ENCODE peak calls at places on chromosome 1, in six cellular contexts. B, Q, S, N, E and V are unnamed samples.

GRCh38 chr1:111030590-111030989 is 66.9 kb upstream of the LRIF1 start:
- DNase-seq in S (peak), Q (peak), E (peak), N (peak), B (peak), V (peak)

GRCh38 chr1:31760901-31761470 is 3.2 kb downstream of the ADGRB2 start:
- DNase-seq in E (peak), B (no peak), Q (no peak), S (peak), N (peak), V (peak)

GRCh38 chr1:150877220-150877516 is 769 bp upstream of the ARNT start:
- DNase-seq in S (peak), Q (no peak), B (no peak), E (no peak), N (peak), V (no peak)

GRCh38 chr1:240888039-240888786 is 276.3 kb upstream of the GREM2 start:
- DNase-seq in N (peak), S (peak), Q (peak), E (peak), B (no peak), V (no peak)

GRCh38 chr1:116945421-116945820 is 35.7 kb downstream of the PTGFRN start:
- DNase-seq in N (no peak), E (no peak), S (no peak), B (no peak), Q (no peak), V (no peak)

GRCh38 chr1:32702599-32703478 is at the start of gene SYNC:
- DNase-seq in S (peak), N (no peak), E (peak), B (no peak), Q (peak), V (peak)

GRCh38 chr1:114390361-114390760 is 120.6 kb downstream of the TRIM33 start:
- DNase-seq in Q (no peak), E (no peak), S (no peak), B (no peak), N (no peak), V (no peak)

GRCh38 chr1:179591592-179592580 is at the start of gene TDRD5:
- DNase-seq in B (no peak), N (no peak), S (peak), E (peak), Q (no peak), V (no peak)

GRCh38 chr1:89489037-89489729 is 35.4 kb upstream of the LRRC8B start:
- DNase-seq in S (no peak), B (no peak), E (no peak), N (no peak), Q (no peak), V (peak)

GRCh38 chr1:84538599-84538998 is 32.2 kb upstream of the GNG5 start:
- DNase-seq in E (no peak), B (no peak), Q (no peak), N (no peak), S (no peak), V (no peak)

GRCh38 chr1:34907487-34908090 is 21.9 kb downstream of the DLGAP3 start:
- DNase-seq in E (no peak), S (no peak), N (no peak), Q (no peak), B (no peak), V (no peak)

GRCh38 chr1:54559771-54560231 is 11.8 kb downstream of the ACOT11 start:
- DNase-seq in B (no peak), S (no peak), Q (no peak), N (no peak), E (no peak), V (no peak)

GRCh38 chr1:230286890-230287269 is 139.3 kb downstream of the PGBD5 start:
- DNase-seq in Q (no peak), S (no peak), B (no peak), E (no peak), N (no peak), V (no peak)

GRCh38 chr1:77768006-77768405 is 8.4 kb upstream of the USP33 start:
- DNase-seq in B (no peak), N (no peak), E (no peak), Q (no peak), S (no peak), V (no peak)

GRCh38 chr1:109214695-109215623 is 1.2 kb downstream of the SARS1 start:
- DNase-seq in E (peak), Q (peak), S (peak), N (peak), B (peak), V (peak)

GRCh38 chr1:115239148-115239820 is 98.8 kb downstream of the NGF start:
- DNase-seq in E (no peak), N (no peak), Q (no peak), B (no peak), S (no peak), V (peak)

GRCh38 chr1:201888282-201889033 is at the start of gene SHISA4:
- DNase-seq in B (no peak), N (peak), S (peak), Q (no peak), E (peak), V (peak)
- TF ChIP-seq BHLHE40 in B (no peak), N (no peak), S (no peak), Q (no peak), E (no peak), V (no peak)

DNA sequence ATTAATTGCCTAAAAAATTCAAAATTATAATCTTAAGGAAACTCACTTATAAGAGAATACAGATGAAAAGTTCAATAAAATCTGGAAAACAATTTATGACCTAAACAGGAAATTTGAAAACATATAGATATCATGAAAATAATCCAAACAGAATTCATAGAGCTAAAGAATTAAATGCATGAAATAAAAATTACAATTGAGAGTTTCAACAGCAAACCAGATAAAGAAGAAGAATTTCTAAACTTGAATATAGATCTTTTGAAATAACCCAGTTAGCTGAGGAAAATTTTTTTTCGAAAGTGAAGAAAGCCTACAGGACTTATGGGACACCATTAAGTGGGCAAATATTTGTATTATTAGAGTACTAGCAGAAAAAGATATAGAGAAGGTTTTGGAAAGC is 6.7 kb downstream of the FCRL1 start:
- DNase-seq in E (no peak), Q (no peak), N (no peak), B (no peak), S (no peak), V (no peak)
- TF ChIP-seq BHLHE40 in E (no peak), Q (no peak), N (no peak), B (no peak), S (no peak), V (no peak)

GRCh38 chr1:17584539-17584938 is 45.0 kb downstream of the ARHGEF10L start:
- DNase-seq in B (no peak), S (no peak), N (no peak), Q (no peak), E (no peak), V (no peak)

GRCh38 chr1:17582124-17582768 is 42.7 kb downstream of the ARHGEF10L start:
- DNase-seq in E (no peak), S (no peak), Q (no peak), B (no peak), N (no peak), V (no peak)

GRCh38 chr1:17579951-17580939 is 40.7 kb downstream of the ARHGEF10L start:
- DNase-seq in S (peak), N (peak), B (no peak), Q (no peak), E (no peak), V (no peak)

GRCh38 chr1:17577907-17578297 is 38.4 kb downstream of the ARHGEF10L start:
- DNase-seq in N (no peak), E (no peak), B (no peak), Q (no peak), S (no peak), V (no peak)

GRCh38 chr1:17581389-17582123 is 42.1 kb downstream of the ARHGEF10L start:
- DNase-seq in N (peak), B (no peak), Q (no peak), E (no peak), S (no peak), V (no peak)
- TF ChIP-seq BHLHE40 in N (no peak), B (no peak), Q (no peak), E (no peak), S (no peak), V (no peak)

GRCh38 chr1:172408958-172409357 is 11.5 kb upstream of the C1orf105 start:
- DNase-seq in E (no peak), B (no peak), Q (no peak), N (no peak), S (no peak), V (peak)
- TF ChIP-seq BHLHE40 in E (no peak), B (no peak), Q (no peak), N (no peak), S (no peak), V (no peak)

GRCh38 chr1:194730304-194730703 is 1543.9 kb upstream of the B3GALT2 start:
- DNase-seq in E (no peak), S (no peak), Q (no peak), B (no peak), N (no peak), V (no peak)
- TF ChIP-seq BHLHE40 in E (no peak), S (no peak), Q (no peak), B (no peak), N (no peak), V (no peak)

GRCh38 chr1:37149296-37149695 is 115.0 kb upstream of the GRIK3 start:
- DNase-seq in S (no peak), B (no peak), E (no peak), Q (no peak), N (no peak), V (no peak)
- TF ChIP-seq BHLHE40 in S (no peak), B (no peak), E (no peak), Q (no peak), N (no peak), V (no peak)

DNA sequence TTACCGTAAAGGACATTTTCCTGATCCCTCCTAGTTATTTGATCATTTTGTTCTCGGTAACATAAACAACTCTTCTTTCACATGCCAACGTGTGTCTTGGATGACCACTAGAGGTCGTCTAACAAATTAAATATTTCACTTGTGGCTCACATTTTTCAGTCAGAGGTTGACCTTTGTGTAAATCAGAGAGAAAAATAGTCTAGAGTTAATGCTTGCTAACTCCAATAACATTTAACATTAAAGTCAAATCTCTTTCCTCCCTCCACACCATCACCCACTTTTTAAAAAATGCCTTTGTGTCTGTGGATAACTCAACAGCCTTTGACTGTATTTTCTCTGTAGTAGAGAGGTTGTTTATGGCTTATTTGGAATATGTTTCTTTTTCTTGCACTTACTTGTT is 220.5 kb upstream of the B3GALT2 start:
- DNase-seq in S (peak), B (no peak), N (peak), E (peak), Q (peak), V (peak)
- TF ChIP-seq BHLHE40 in S (no peak), B (no peak), N (no peak), E (no peak), Q (no peak), V (no peak)

GRCh38 chr1:206469411-206469932 is 804 bp upstream of the IKBKE start:
- DNase-seq in E (no peak), N (no peak), S (no peak), Q (no peak), B (no peak), V (no peak)

GRCh38 chr1:206469933-206470691 is at the start of gene IKBKE:
- DNase-seq in E (peak), N (peak), B (no peak), Q (peak), S (peak), V (peak)

GRCh38 chr1:206471415-206471801 is 1.1 kb downstream of the IKBKE start:
- DNase-seq in E (no peak), S (no peak), N (no peak), B (no peak), Q (no peak), V (no peak)

GRCh38 chr1:206471993-206472392 is 1.7 kb downstream of the IKBKE start:
- DNase-seq in Q (no peak), S (no peak), E (no peak), N (no peak), B (no peak), V (no peak)

DNA sequence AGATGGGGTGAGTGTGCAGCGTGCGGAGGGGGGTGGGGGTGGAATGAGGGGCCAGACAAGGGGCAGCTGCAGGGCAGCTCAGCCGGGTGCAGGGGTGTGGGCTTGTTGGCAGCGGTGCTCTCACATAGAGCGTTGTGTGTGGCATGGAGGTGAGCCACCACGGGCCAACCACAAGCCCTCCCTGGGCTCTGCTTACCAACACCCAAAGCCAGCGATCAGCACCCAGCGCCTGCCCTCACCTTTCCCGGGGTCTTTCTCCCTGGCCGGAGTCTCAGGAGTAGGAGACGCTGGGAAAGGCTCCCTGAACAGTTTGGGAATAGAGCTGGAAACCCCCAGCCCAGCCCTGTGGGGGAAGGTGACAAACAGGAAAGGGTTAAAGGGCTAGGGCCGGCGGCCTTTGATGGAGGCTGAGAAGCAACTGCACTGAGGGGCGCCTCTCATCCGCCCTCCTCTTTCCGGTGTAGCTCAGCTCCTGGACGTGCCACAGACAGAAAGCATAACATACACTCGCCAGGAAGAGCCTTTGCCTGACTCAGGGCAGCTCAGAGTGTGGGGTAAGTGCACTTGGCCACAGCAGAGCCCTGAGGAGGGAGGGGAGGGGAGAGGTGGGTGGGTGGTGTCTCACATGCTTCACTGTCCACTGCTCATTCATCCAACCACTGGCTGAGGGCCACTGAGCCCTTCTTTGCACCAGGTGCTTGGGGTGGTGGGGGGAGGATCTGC is 577 bp downstream of the IKBKE start:
- DNase-seq in B (peak), S (no peak), Q (no peak), N (peak), E (peak), V (peak)
- TF ChIP-seq BHLHE40 in B (no peak), S (no peak), Q (no peak), N (no peak), E (no peak), V (peak)

DNA sequence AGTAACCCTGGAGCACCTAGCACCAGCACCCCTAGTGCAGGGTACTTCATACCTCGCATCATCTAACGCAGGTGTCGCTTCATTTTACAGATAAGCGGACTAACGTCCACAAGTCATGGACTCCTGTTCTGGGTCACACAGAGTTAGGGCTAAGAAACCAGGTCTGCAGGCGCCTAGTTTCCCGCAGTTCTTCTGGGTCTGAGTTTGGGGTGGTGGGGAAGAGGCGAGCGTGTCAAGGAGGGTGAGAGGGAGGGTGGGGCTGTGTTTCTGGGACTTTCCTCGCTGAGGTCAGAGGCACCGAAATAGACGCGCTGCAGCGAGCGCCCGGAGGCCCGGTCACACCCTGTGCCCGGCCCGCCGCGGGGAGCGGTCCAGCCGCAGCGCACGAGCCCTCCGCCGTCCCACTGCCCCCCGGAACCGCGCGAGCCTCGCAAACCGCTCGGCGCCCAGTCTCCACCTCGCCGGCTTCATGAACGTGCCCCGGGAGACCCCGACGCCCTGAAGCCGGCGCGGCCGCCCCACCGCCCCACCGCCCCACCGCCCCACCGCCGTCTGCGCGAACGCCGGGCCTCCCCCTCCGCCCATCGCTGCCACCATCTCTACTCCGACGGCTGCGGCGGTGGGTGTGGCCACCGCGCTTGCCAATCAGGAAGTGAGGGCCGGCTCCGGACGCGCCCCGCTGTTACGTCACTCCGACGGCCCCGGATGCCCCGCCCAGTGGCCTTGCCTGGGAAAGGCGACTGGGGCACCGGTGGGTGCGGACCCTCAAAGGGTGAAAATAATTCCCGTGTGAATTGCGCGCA is 12.3 kb downstream of the IFI6 start:
- DNase-seq in Q (peak), N (peak), E (peak), S (peak), B (peak), V (peak)
- TF ChIP-seq BHLHE40 in Q (no peak), N (no peak), E (no peak), S (no peak), B (peak), V (no peak)

GRCh38 chr1:226607821-226608220 is 59.3 kb downstream of the STUM start:
- DNase-seq in S (no peak), E (no peak), B (no peak), Q (no peak), N (no peak), V (no peak)
- TF ChIP-seq BHLHE40 in S (no peak), E (no peak), B (no peak), Q (no peak), N (no peak), V (no peak)